ENCODE peak calls at places on chromosomes 6 and 20, in seven cellular contexts. One of them, this sample, is unnamed.

GRCh38 chr20:3671986-3672863 is 9.0 kb upstream of the GFRA4 start:
- DNase-seq in ascending aorta: no peak
- DNase-seq in A549: no peak
- DNase-seq in fibroblast of the aortic adventitia: no peak
- DNase-seq in AG10803: no peak
- DNase-seq in testis: no peak
- DNase-seq in GM13977: no peak
- DNase-seq in this sample: no peak

GRCh38 chr6:127923135-127923534 is 22.3 kb upstream of the THEMIS start:
- DNase-seq in A549: no peak
- DNase-seq in AG10803: no peak
- DNase-seq in GM13977: no peak
- DNase-seq in fibroblast of the aortic adventitia: no peak
- DNase-seq in testis: no peak
- DNase-seq in ascending aorta: no peak
- DNase-seq in this sample: no peak

GRCh38 chr6:78533876-78534275 is 333.5 kb upstream of the IRAK1BP1 start:
- DNase-seq in ascending aorta: no peak
- DNase-seq in A549: no peak
- DNase-seq in AG10803: no peak
- DNase-seq in GM13977: no peak
- DNase-seq in fibroblast of the aortic adventitia: no peak
- DNase-seq in testis: no peak
- DNase-seq in this sample: no peak

GRCh38 chr6:9405825-9406224 is 970.5 kb upstream of the SLC35B3 start:
- DNase-seq in AG10803: no peak
- DNase-seq in fibroblast of the aortic adventitia: no peak
- DNase-seq in GM13977: no peak
- DNase-seq in A549: no peak
- DNase-seq in ascending aorta: no peak
- DNase-seq in testis: no peak
- DNase-seq in this sample: no peak

GRCh38 chr6:141029908-141030307 is 1102.8 kb upstream of the GJE1 start:
- DNase-seq in ascending aorta: no peak
- DNase-seq in A549: no peak
- DNase-seq in fibroblast of the aortic adventitia: no peak
- DNase-seq in GM13977: no peak
- DNase-seq in testis: no peak
- DNase-seq in AG10803: no peak
- DNase-seq in this sample: no peak

GRCh38 chr6:112842338-112842700 is 495.2 kb downstream of the RFPL4B start:
- DNase-seq in ascending aorta: no peak
- DNase-seq in fibroblast of the aortic adventitia: no peak
- DNase-seq in A549: no peak
- DNase-seq in GM13977: no peak
- DNase-seq in AG10803: no peak
- DNase-seq in testis: no peak
- DNase-seq in this sample: no peak

GRCh38 chr20:35111141-35111888 is 18.7 kb upstream of the TRPC4AP start:
- DNase-seq in fibroblast of the aortic adventitia: peak
- DNase-seq in AG10803: peak
- DNase-seq in GM13977: no peak
- DNase-seq in A549: no peak
- DNase-seq in testis: no peak
- DNase-seq in ascending aorta: no peak
- DNase-seq in this sample: no peak

GRCh38 chr6:63904844-63905243 is 269.2 kb downstream of the PHF3 start:
- DNase-seq in A549: no peak
- DNase-seq in testis: no peak
- DNase-seq in fibroblast of the aortic adventitia: peak
- DNase-seq in ascending aorta: no peak
- DNase-seq in AG10803: peak
- DNase-seq in GM13977: no peak
- DNase-seq in this sample: no peak

GRCh38 chr6:169212897-169213813 is 40.5 kb downstream of the THBS2 start:
- DNase-seq in AG10803: peak
- DNase-seq in GM13977: peak
- DNase-seq in A549: peak
- DNase-seq in fibroblast of the aortic adventitia: peak
- DNase-seq in testis: peak
- DNase-seq in ascending aorta: peak
- DNase-seq in this sample: peak
- TF ChIP-seq CTCF in AG10803: peak
- TF ChIP-seq CTCF in GM13977: peak
- TF ChIP-seq CTCF in A549: no peak
- TF ChIP-seq CTCF in fibroblast of the aortic adventitia: no peak
- TF ChIP-seq CTCF in testis: no peak
- TF ChIP-seq CTCF in ascending aorta: peak
- TF ChIP-seq CTCF in this sample: peak

GRCh38 chr6:93047033-93047432 is 372.3 kb downstream of the EPHA7 start:
- DNase-seq in A549: no peak
- DNase-seq in testis: no peak
- DNase-seq in ascending aorta: no peak
- DNase-seq in fibroblast of the aortic adventitia: no peak
- DNase-seq in AG10803: no peak
- DNase-seq in GM13977: no peak
- DNase-seq in this sample: no peak
- TF ChIP-seq CTCF in A549: no peak
- TF ChIP-seq CTCF in testis: no peak
- TF ChIP-seq CTCF in ascending aorta: no peak
- TF ChIP-seq CTCF in fibroblast of the aortic adventitia: no peak
- TF ChIP-seq CTCF in AG10803: no peak
- TF ChIP-seq CTCF in GM13977: no peak
- TF ChIP-seq CTCF in this sample: no peak

DNA sequence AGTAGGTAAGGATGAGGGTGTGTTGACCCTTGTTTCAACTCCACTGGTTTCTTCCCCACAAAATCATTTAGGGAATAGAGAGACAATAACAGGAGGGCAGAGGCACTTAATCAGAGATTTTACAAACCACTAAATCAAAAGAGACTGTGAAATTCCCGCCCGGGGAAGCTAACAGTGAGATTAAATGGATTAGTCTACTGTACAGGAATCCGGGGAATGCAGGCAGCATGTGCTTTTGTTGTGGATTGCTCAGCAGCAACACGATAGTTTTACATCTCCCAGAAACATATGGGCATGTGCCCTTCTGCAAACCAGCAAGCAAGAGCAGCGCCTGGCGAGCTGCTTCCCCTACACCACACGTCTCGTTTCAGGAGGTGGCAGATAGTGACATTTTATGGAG is 382.2 kb downstream of the CD83 start:
- DNase-seq in fibroblast of the aortic adventitia: peak
- DNase-seq in testis: no peak
- DNase-seq in ascending aorta: no peak
- DNase-seq in AG10803: peak
- DNase-seq in GM13977: no peak
- DNase-seq in A549: no peak
- DNase-seq in this sample: no peak
- TF ChIP-seq CTCF in fibroblast of the aortic adventitia: no peak
- TF ChIP-seq CTCF in testis: no peak
- TF ChIP-seq CTCF in ascending aorta: no peak
- TF ChIP-seq CTCF in AG10803: peak
- TF ChIP-seq CTCF in GM13977: no peak
- TF ChIP-seq CTCF in A549: no peak
- TF ChIP-seq CTCF in this sample: no peak

GRCh38 chr6:169520104-169520503 is 181.7 kb downstream of the WDR27 start:
- DNase-seq in A549: no peak
- DNase-seq in testis: no peak
- DNase-seq in ascending aorta: no peak
- DNase-seq in AG10803: peak
- DNase-seq in fibroblast of the aortic adventitia: peak
- DNase-seq in GM13977: no peak
- DNase-seq in this sample: no peak
- TF ChIP-seq CTCF in A549: peak
- TF ChIP-seq CTCF in testis: no peak
- TF ChIP-seq CTCF in ascending aorta: peak
- TF ChIP-seq CTCF in AG10803: peak
- TF ChIP-seq CTCF in fibroblast of the aortic adventitia: peak
- TF ChIP-seq CTCF in GM13977: no peak
- TF ChIP-seq CTCF in this sample: peak

GRCh38 chr6:20400476-20401402 is 940 bp upstream of the E2F3 start:
- DNase-seq in GM13977: peak
- DNase-seq in ascending aorta: peak
- DNase-seq in testis: peak
- DNase-seq in AG10803: peak
- DNase-seq in A549: peak
- DNase-seq in fibroblast of the aortic adventitia: peak
- DNase-seq in this sample: no peak
- TF ChIP-seq CTCF in GM13977: peak
- TF ChIP-seq CTCF in ascending aorta: peak
- TF ChIP-seq CTCF in testis: peak
- TF ChIP-seq CTCF in AG10803: peak
- TF ChIP-seq CTCF in A549: peak
- TF ChIP-seq CTCF in fibroblast of the aortic adventitia: peak
- TF ChIP-seq CTCF in this sample: peak

GRCh38 chr20:11901127-11901526 is 16.6 kb upstream of the BTBD3 start:
- DNase-seq in fibroblast of the aortic adventitia: peak
- DNase-seq in A549: no peak
- DNase-seq in GM13977: no peak
- DNase-seq in ascending aorta: no peak
- DNase-seq in testis: no peak
- DNase-seq in AG10803: peak
- DNase-seq in this sample: no peak
- TF ChIP-seq CTCF in fibroblast of the aortic adventitia: no peak
- TF ChIP-seq CTCF in A549: no peak
- TF ChIP-seq CTCF in GM13977: no peak
- TF ChIP-seq CTCF in ascending aorta: no peak
- TF ChIP-seq CTCF in testis: no peak
- TF ChIP-seq CTCF in AG10803: peak
- TF ChIP-seq CTCF in this sample: no peak

GRCh38 chr6:80203283-80203682 is 96.8 kb downstream of the BCKDHB start:
- DNase-seq in AG10803: no peak
- DNase-seq in fibroblast of the aortic adventitia: no peak
- DNase-seq in ascending aorta: no peak
- DNase-seq in A549: no peak
- DNase-seq in GM13977: no peak
- DNase-seq in testis: no peak
- DNase-seq in this sample: no peak

GRCh38 chr6:80196914-80197313 is 90.4 kb downstream of the BCKDHB start:
- DNase-seq in A549: no peak
- DNase-seq in AG10803: no peak
- DNase-seq in ascending aorta: no peak
- DNase-seq in testis: no peak
- DNase-seq in GM13977: no peak
- DNase-seq in fibroblast of the aortic adventitia: no peak
- DNase-seq in this sample: no peak

GRCh38 chr6:80197474-80197873 is 91.0 kb downstream of the BCKDHB start:
- DNase-seq in testis: no peak
- DNase-seq in fibroblast of the aortic adventitia: peak
- DNase-seq in ascending aorta: no peak
- DNase-seq in GM13977: no peak
- DNase-seq in AG10803: peak
- DNase-seq in A549: no peak
- DNase-seq in this sample: no peak
- TF ChIP-seq CTCF in testis: no peak
- TF ChIP-seq CTCF in fibroblast of the aortic adventitia: no peak
- TF ChIP-seq CTCF in ascending aorta: no peak
- TF ChIP-seq CTCF in GM13977: no peak
- TF ChIP-seq CTCF in AG10803: no peak
- TF ChIP-seq CTCF in A549: no peak
- TF ChIP-seq CTCF in this sample: no peak

DNA sequence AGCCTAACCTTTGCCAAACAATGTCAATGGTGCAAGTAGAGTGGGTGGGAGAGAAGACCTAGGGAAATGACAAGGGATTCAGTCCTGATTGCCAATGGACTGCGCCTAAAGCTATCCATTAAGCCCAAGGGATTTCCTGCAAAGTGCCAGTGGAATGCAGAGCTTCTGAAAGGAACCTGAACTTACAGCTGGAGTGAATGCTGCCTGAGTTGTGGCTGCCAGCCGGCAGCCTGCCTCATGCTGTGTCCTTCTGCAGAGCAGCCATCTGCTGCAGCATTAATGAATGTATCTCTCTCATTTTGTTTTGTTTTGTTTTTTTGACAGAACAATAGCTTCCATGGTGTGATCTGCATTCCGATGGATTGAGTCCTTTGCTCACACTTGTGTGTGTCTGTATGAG is 44.7 kb downstream of the SLC35F1 start:
- DNase-seq in ascending aorta: no peak
- DNase-seq in fibroblast of the aortic adventitia: no peak
- DNase-seq in testis: no peak
- DNase-seq in AG10803: no peak
- DNase-seq in GM13977: no peak
- DNase-seq in A549: no peak
- DNase-seq in this sample: no peak
- TF ChIP-seq CTCF in ascending aorta: no peak
- TF ChIP-seq CTCF in fibroblast of the aortic adventitia: no peak
- TF ChIP-seq CTCF in testis: no peak
- TF ChIP-seq CTCF in AG10803: no peak
- TF ChIP-seq CTCF in GM13977: no peak
- TF ChIP-seq CTCF in A549: no peak
- TF ChIP-seq CTCF in this sample: no peak

This sample was measured in thoracic aorta.